ENCODE peak calls at places on chromosome 6, in six cellular contexts. Y, I, E, W, J and K are unnamed samples.

GRCh38 chr6:82778985-82779384 is 286.7 kb downstream of the UBE3D start:
- DNase-seq in Y (no peak), I (no peak), E (no peak), W (no peak), J (no peak), K (no peak)

GRCh38 chr6:125217369-125217768 is 63.8 kb downstream of the TPD52L1 start:
- DNase-seq in Y (no peak), I (no peak), E (no peak), W (no peak), J (no peak), K (no peak)

GRCh38 chr6:20660534-20660933 is 126.3 kb downstream of the CDKAL1 start:
- DNase-seq in Y (no peak), I (no peak), E (no peak), W (no peak), J (no peak), K (peak)

GRCh38 chr6:149846321-149846720 is 17.8 kb downstream of the LRP11 start:
- DNase-seq in Y (peak), I (peak), E (peak), W (no peak), J (no peak), K (peak)

GRCh38 chr6:73728548-73729205 is 32.7 kb downstream of the CD109 start:
- DNase-seq in Y (no peak), I (no peak), E (no peak), W (no peak), J (no peak), K (no peak)

GRCh38 chr6:113397229-113397628 is 459.9 kb upstream of the MARCKS start:
- DNase-seq in Y (peak), I (no peak), E (peak), W (no peak), J (no peak), K (no peak)

GRCh38 chr6:106165885-106166485 is 79.8 kb downstream of the PRDM1 start:
- DNase-seq in Y (peak), I (no peak), E (peak), W (no peak), J (no peak), K (peak)

GRCh38 chr6:94362061-94362864 is 942.9 kb upstream of the EPHA7 start:
- DNase-seq in Y (no peak), I (no peak), E (no peak), W (no peak), J (no peak), K (no peak)

GRCh38 chr6:162960674-162961457 is 233.1 kb downstream of the PACRG start:
- DNase-seq in Y (no peak), I (no peak), E (no peak), W (no peak), J (no peak), K (no peak)

GRCh38 chr6:37141291-37142046 is 28.5 kb upstream of the PIM1 start:
- DNase-seq in Y (peak), I (no peak), E (peak), W (no peak), J (no peak), K (no peak)

GRCh38 chr6:35596448-35597442 is 84.0 kb upstream of the TULP1 start:
- DNase-seq in Y (peak), I (no peak), E (peak), W (no peak), J (no peak), K (peak)

GRCh38 chr6:53581161-53581560 is 36.3 kb upstream of the GCLC start:
- DNase-seq in Y (peak), I (no peak), E (peak), W (no peak), J (no peak), K (peak)

GRCh38 chr6:43687437-43688347 is at the start of gene MRPS18A:
- DNase-seq in Y (no peak), I (peak), E (peak), W (peak), J (no peak), K (peak)

GRCh38 chr6:91523511-91523910 is 936.6 kb upstream of the MAP3K7 start:
- DNase-seq in Y (no peak), I (no peak), E (no peak), W (no peak), J (no peak), K (no peak)

GRCh38 chr6:129032602-129033001 is 149.7 kb downstream of the LAMA2 start:
- DNase-seq in Y (no peak), I (no peak), E (no peak), W (no peak), J (no peak), K (no peak)

GRCh38 chr6:101445527-101445926 is 52.0 kb downstream of the GRIK2 start:
- DNase-seq in Y (peak), I (no peak), E (peak), W (no peak), J (no peak), K (no peak)

GRCh38 chr6:1797801-1798200 is 188.1 kb downstream of the FOXC1 start:
- DNase-seq in Y (no peak), I (no peak), E (peak), W (no peak), J (no peak), K (peak)

GRCh38 chr6:63671098-63671754 is 35.6 kb downstream of the PHF3 start:
- DNase-seq in Y (no peak), I (no peak), E (no peak), W (no peak), J (no peak), K (no peak)

GRCh38 chr6:37822851-37823682 is 3.5 kb downstream of the ZFAND3 start:
- DNase-seq in Y (no peak), I (no peak), E (peak), W (no peak), J (no peak), K (peak)

GRCh38 chr6:16401868-16402267 is 163.5 kb downstream of the GMPR start:
- DNase-seq in Y (no peak), I (no peak), E (no peak), W (no peak), J (no peak), K (no peak)

GRCh38 chr6:106300944-106301343 is 24.6 kb downstream of the ATG5 start:
- DNase-seq in Y (peak), I (no peak), E (peak), W (peak), J (no peak), K (peak)

GRCh38 chr6:53827485-53827884 is 32.7 kb downstream of the LRRC1 start:
- DNase-seq in Y (no peak), I (no peak), E (no peak), W (no peak), J (no peak), K (peak)

GRCh38 chr6:27452496-27452897 is 20.4 kb downstream of the ZNF184 start:
- DNase-seq in Y (no peak), I (no peak), E (peak), W (no peak), J (no peak), K (peak)
- H3K4me3 ChIP-seq in Y (no peak), I (no peak), E (no peak), W (no peak), J (no peak), K (no peak)

DNA sequence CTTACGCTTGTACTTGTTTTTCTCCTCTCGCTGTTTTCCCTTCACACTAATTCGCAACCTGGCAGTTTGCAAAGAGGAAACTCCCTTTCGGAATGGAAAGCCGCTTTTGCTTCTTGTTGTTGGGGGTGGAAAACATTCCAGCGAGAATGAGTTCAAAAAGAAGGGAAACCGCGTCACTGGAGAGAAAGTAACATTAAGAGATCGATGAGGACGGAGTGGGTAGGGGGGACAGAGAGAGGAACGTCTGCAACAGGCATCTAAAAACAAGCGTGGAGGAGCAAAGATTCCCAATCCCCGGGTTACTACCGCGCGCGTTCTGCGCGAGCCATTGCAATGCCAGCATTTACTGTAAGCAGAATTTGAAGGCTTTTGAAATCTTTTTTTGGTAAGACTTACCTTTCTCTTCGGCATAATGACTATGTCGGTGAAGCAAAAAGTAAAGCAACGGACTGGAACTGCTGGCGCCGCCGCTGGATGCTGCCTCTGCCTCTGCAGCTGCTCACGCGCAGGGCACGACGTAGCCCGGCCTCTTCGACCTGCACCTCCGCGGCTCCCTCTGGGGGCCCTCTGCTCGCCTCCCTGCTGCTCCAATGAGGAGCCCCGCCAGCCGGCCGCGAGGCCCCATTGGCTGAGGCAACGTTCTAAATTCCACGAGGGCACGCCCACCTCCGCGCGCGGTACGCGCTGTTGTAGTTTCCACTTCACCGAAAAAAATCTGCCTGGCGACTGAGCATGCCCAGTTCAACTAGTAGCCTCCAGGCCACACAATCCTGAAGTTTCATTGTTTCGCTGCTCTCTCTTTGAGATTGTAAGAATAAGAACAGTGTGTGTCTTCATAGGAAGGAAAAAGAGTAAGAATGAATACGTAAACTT is at the start of gene HMGN3:
- DNase-seq in Y (peak), I (peak), E (peak), W (peak), J (no peak), K (peak)
- TF ChIP-seq CTCF in Y (no peak), I (no peak), E (no peak), W (no peak), J (peak), K (no peak)

GRCh38 chr6:27290850-27291208 is 21.2 kb downstream of the POM121L2 start:
- DNase-seq in Y (no peak), I (no peak), E (no peak), W (no peak), J (no peak), K (no peak)

GRCh38 chr6:27288136-27289044 is 23.7 kb downstream of the POM121L2 start:
- DNase-seq in Y (no peak), I (no peak), E (no peak), W (no peak), J (no peak), K (no peak)

GRCh38 chr6:27293436-27294152 is 18.5 kb downstream of the POM121L2 start:
- DNase-seq in Y (no peak), I (no peak), E (peak), W (no peak), J (no peak), K (peak)

GRCh38 chr6:27287751-27288135 is 24.3 kb downstream of the POM121L2 start:
- DNase-seq in Y (no peak), I (no peak), E (no peak), W (no peak), J (no peak), K (no peak)

DNA sequence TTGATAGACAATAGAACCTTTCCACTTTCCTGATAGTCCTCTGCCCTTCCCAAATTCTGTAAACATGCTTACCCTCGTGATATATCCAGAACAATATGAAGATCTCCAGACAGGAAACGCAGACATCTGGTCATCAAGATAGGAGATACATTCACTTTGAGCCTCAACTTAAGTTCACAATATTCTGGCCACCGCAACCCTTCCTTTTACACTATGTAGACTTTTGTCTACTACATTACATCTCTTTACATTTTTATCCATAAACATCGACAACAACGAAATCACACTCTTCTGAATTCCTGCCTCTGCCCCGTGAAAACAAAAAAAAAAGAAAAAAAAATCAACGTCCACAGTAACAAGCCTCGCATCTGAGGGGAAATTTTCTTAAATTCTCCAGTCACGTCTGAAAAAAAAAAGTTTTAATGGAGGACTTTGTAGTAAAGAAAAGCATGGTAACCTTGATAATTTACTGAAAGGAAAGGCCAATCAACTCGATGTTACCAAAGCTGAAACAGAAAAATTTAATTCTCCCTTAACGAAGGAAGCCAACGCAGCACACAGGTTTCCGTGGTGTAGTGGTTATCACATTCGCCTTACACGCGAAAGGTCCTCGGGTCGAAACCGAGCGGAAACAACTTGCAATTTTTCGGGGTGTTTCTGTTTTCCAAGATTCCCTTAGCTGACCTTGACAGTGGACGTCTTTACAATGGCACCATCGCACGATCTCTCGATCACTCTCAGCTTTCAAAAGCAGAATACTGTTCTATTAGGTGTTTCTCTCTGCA is 21.8 kb downstream of the POM121L2 start:
- DNase-seq in Y (no peak), I (no peak), E (no peak), W (no peak), J (no peak), K (peak)
- H3K4me3 ChIP-seq in Y (peak), I (no peak), E (no peak), W (peak), J (peak), K (peak)

GRCh38 chr6:13328076-13328874 is at the start of gene TBC1D7:
- DNase-seq in Y (peak), I (peak), E (peak), W (peak), J (peak), K (peak)
- TF ChIP-seq CTCF in Y (peak), I (no peak), E (no peak), W (no peak), J (peak), K (peak)

GRCh38 chr6:18388942-18389341 is 1.8 kb downstream of the RNF144B start:
- DNase-seq in Y (peak), I (no peak), E (peak), W (no peak), J (peak), K (peak)
- H3K4me3 ChIP-seq in Y (peak), I (no peak), E (peak), W (no peak), J (peak), K (peak)

GRCh38 chr6:151763303-151763702 is 44.2 kb upstream of the ESR1 start:
- DNase-seq in Y (peak), I (no peak), E (peak), W (no peak), J (no peak), K (peak)
- TF ChIP-seq CTCF in Y (peak), I (no peak), E (peak), W (no peak), J (peak), K (peak)

DNA sequence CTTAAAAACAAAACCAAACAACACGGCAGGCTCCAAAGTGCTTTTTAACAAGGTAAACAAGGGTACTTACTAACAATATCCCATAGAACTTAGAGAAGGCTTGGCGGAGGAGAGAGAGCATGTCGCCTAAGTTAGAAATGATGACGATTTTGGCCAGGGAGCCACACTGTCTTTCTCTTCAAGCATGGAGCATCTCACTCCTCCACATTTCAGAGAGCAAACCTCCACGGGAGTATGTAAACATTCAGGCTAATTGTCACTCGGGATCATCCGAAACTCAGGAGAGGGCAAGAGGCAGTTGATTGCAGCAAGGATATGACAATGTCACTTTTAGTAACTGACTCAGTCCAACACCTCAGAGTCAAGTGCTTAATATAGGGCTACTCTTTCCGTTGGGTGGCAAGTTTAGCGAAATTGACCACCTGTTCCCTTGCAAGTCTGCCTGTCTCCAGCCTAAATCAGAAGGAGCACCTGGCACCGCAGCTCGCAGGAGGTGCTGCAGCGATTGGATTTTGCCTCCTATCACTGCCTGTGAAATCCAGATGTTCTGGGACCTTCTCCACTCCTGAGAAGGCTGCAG is 65.8 kb upstream of the RPS6KA2 start:
- DNase-seq in Y (no peak), I (no peak), E (no peak), W (no peak), J (no peak), K (no peak)
- H3K4me3 ChIP-seq in Y (no peak), I (no peak), E (no peak), W (no peak), J (no peak), K (no peak)